ENCODE peak calls at places on chromosomes 13 and 19, in six cellular contexts. One of them, this sample, is unnamed.

GRCh38 chr13:52599037-52599852 is 43.0 kb upstream of the HNRNPA1L2 start:
- DNase-seq in head of caudate nucleus: no peak
- DNase-seq in mucosa of descending colon: no peak
- DNase-seq in kidney tubule cell: no peak
- DNase-seq in activated CD4-positive, alpha-beta T cell treated with anti-CD3 and anti-CD28 coated beads for 48 hours: no peak
- DNase-seq in GM18507: no peak
- DNase-seq in this sample: no peak

GRCh38 chr13:20570540-20570939 is 3.6 kb downstream of the IFT88 start:
- DNase-seq in head of caudate nucleus: no peak
- DNase-seq in kidney tubule cell: no peak
- DNase-seq in activated CD4-positive, alpha-beta T cell treated with anti-CD3 and anti-CD28 coated beads for 48 hours: no peak
- DNase-seq in GM18507: no peak
- DNase-seq in mucosa of descending colon: no peak
- DNase-seq in this sample: no peak

GRCh38 chr19:35247526-35248309 is 1.1 kb upstream of the LSR start:
- DNase-seq in activated CD4-positive, alpha-beta T cell treated with anti-CD3 and anti-CD28 coated beads for 48 hours: peak; percentile 68
- DNase-seq in kidney tubule cell: peak; percentile 97
- DNase-seq in mucosa of descending colon: peak; percentile 92
- DNase-seq in GM18507: no peak
- DNase-seq in head of caudate nucleus: peak; percentile 28
- DNase-seq in this sample: no peak

GRCh38 chr13:99501952-99502310 is 659 bp downstream of the TM9SF2 start:
- DNase-seq in activated CD4-positive, alpha-beta T cell treated with anti-CD3 and anti-CD28 coated beads for 48 hours: peak; percentile 30
- DNase-seq in GM18507: no peak
- DNase-seq in mucosa of descending colon: no peak
- DNase-seq in kidney tubule cell: peak; percentile 49
- DNase-seq in head of caudate nucleus: no peak
- DNase-seq in this sample: peak; percentile 12

GRCh38 chr19:47157455-47158321 is 27.1 kb downstream of the SAE1 start:
- DNase-seq in head of caudate nucleus: no peak
- DNase-seq in GM18507: no peak
- DNase-seq in mucosa of descending colon: no peak
- DNase-seq in kidney tubule cell: peak; percentile 58
- DNase-seq in activated CD4-positive, alpha-beta T cell treated with anti-CD3 and anti-CD28 coated beads for 48 hours: no peak
- DNase-seq in this sample: peak; percentile 14

GRCh38 chr19:44367024-44367423 is 10.5 kb upstream of the ZNF112 start:
- DNase-seq in kidney tubule cell: no peak
- DNase-seq in activated CD4-positive, alpha-beta T cell treated with anti-CD3 and anti-CD28 coated beads for 48 hours: no peak
- DNase-seq in head of caudate nucleus: no peak
- DNase-seq in GM18507: no peak
- DNase-seq in mucosa of descending colon: no peak
- DNase-seq in this sample: no peak

GRCh38 chr19:49591731-49592485 is 926 bp downstream of the PRR12 start:
- DNase-seq in activated CD4-positive, alpha-beta T cell treated with anti-CD3 and anti-CD28 coated beads for 48 hours: peak; percentile 71
- DNase-seq in GM18507: no peak
- DNase-seq in mucosa of descending colon: peak; percentile 81
- DNase-seq in kidney tubule cell: peak; percentile 32
- DNase-seq in head of caudate nucleus: peak; percentile 41
- DNase-seq in this sample: peak; percentile 40

GRCh38 chr13:80116107-80116506 is 224.8 kb downstream of the SPRY2 start:
- DNase-seq in kidney tubule cell: peak; percentile 6
- DNase-seq in GM18507: no peak
- DNase-seq in mucosa of descending colon: no peak
- DNase-seq in activated CD4-positive, alpha-beta T cell treated with anti-CD3 and anti-CD28 coated beads for 48 hours: no peak
- DNase-seq in head of caudate nucleus: no peak
- DNase-seq in this sample: no peak

GRCh38 chr13:90968510-90968909 is 379.0 kb upstream of the MIR17HG start:
- DNase-seq in mucosa of descending colon: no peak
- DNase-seq in activated CD4-positive, alpha-beta T cell treated with anti-CD3 and anti-CD28 coated beads for 48 hours: no peak
- DNase-seq in kidney tubule cell: peak; percentile 60
- DNase-seq in head of caudate nucleus: peak; percentile 13
- DNase-seq in GM18507: no peak
- DNase-seq in this sample: no peak

GRCh38 chr13:24097064-24097463 is 63.5 kb upstream of the SPATA13 start:
- DNase-seq in kidney tubule cell: peak; percentile 44
- DNase-seq in mucosa of descending colon: no peak
- DNase-seq in GM18507: no peak
- DNase-seq in head of caudate nucleus: peak; percentile 64
- DNase-seq in activated CD4-positive, alpha-beta T cell treated with anti-CD3 and anti-CD28 coated beads for 48 hours: peak; percentile 74
- DNase-seq in this sample: peak; percentile 76

GRCh38 chr19:44848805-44849457 is 2.8 kb downstream of the NECTIN2 start:
- DNase-seq in kidney tubule cell: no peak
- DNase-seq in head of caudate nucleus: no peak
- DNase-seq in GM18507: no peak
- DNase-seq in mucosa of descending colon: peak; percentile 55
- DNase-seq in activated CD4-positive, alpha-beta T cell treated with anti-CD3 and anti-CD28 coated beads for 48 hours: no peak
- DNase-seq in this sample: no peak

GRCh38 chr13:95641961-95642621 is 2.4 kb downstream of the DZIP1 start:
- DNase-seq in mucosa of descending colon: peak; percentile 54
- DNase-seq in kidney tubule cell: peak; percentile 56
- DNase-seq in GM18507: no peak
- DNase-seq in activated CD4-positive, alpha-beta T cell treated with anti-CD3 and anti-CD28 coated beads for 48 hours: peak; percentile 26
- DNase-seq in head of caudate nucleus: peak; percentile 37
- DNase-seq in this sample: no peak

GRCh38 chr13:110907951-110908898 is 6.6 kb downstream of the ANKRD10 start:
- DNase-seq in GM18507: no peak
- DNase-seq in head of caudate nucleus: no peak
- DNase-seq in kidney tubule cell: peak; percentile 94
- DNase-seq in activated CD4-positive, alpha-beta T cell treated with anti-CD3 and anti-CD28 coated beads for 48 hours: peak; percentile 24
- DNase-seq in mucosa of descending colon: no peak
- DNase-seq in this sample: no peak

GRCh38 chr13:34172048-34172447 is 354.1 kb downstream of the RFC3 start:
- DNase-seq in GM18507: no peak
- DNase-seq in mucosa of descending colon: no peak
- DNase-seq in head of caudate nucleus: no peak
- DNase-seq in kidney tubule cell: peak; percentile 17
- DNase-seq in activated CD4-positive, alpha-beta T cell treated with anti-CD3 and anti-CD28 coated beads for 48 hours: no peak
- DNase-seq in this sample: no peak

GRCh38 chr19:40365010-40365409 is 16.5 kb downstream of the PLD3 start:
- DNase-seq in kidney tubule cell: no peak
- DNase-seq in head of caudate nucleus: no peak
- DNase-seq in activated CD4-positive, alpha-beta T cell treated with anti-CD3 and anti-CD28 coated beads for 48 hours: no peak
- DNase-seq in mucosa of descending colon: no peak
- DNase-seq in GM18507: no peak
- DNase-seq in this sample: no peak

GRCh38 chr13:20295956-20296355 is 63.8 kb upstream of the GJB6 start:
- DNase-seq in mucosa of descending colon: no peak
- DNase-seq in activated CD4-positive, alpha-beta T cell treated with anti-CD3 and anti-CD28 coated beads for 48 hours: no peak
- DNase-seq in head of caudate nucleus: no peak
- DNase-seq in kidney tubule cell: no peak
- DNase-seq in GM18507: no peak
- DNase-seq in this sample: no peak

GRCh38 chr13:29362849-29363604 is 232.5 kb downstream of the SLC7A1 start:
- DNase-seq in head of caudate nucleus: peak; percentile 48
- DNase-seq in activated CD4-positive, alpha-beta T cell treated with anti-CD3 and anti-CD28 coated beads for 48 hours: peak; percentile 45
- DNase-seq in kidney tubule cell: peak; percentile 44
- DNase-seq in mucosa of descending colon: no peak
- DNase-seq in GM18507: peak; percentile 36
- DNase-seq in this sample: peak; percentile 14

GRCh38 chr13:101511766-101512165 is 59.3 kb downstream of the ITGBL1 start:
- DNase-seq in activated CD4-positive, alpha-beta T cell treated with anti-CD3 and anti-CD28 coated beads for 48 hours: no peak
- DNase-seq in GM18507: no peak
- DNase-seq in head of caudate nucleus: no peak
- DNase-seq in mucosa of descending colon: no peak
- DNase-seq in kidney tubule cell: no peak
- DNase-seq in this sample: no peak

GRCh38 chr13:39322836-39323585 is 280.0 kb downstream of the LHFPL6 start:
- DNase-seq in kidney tubule cell: no peak
- DNase-seq in head of caudate nucleus: no peak
- DNase-seq in mucosa of descending colon: no peak
- DNase-seq in activated CD4-positive, alpha-beta T cell treated with anti-CD3 and anti-CD28 coated beads for 48 hours: no peak
- DNase-seq in GM18507: no peak
- DNase-seq in this sample: no peak

GRCh38 chr13:113564331-113565023 is 20.1 kb upstream of the TFDP1 start:
- DNase-seq in activated CD4-positive, alpha-beta T cell treated with anti-CD3 and anti-CD28 coated beads for 48 hours: no peak
- DNase-seq in mucosa of descending colon: no peak
- DNase-seq in GM18507: no peak
- DNase-seq in kidney tubule cell: no peak
- DNase-seq in head of caudate nucleus: no peak
- DNase-seq in this sample: no peak

GRCh38 chr13:113860051-113860471 is 3.8 kb downstream of the GAS6 start:
- DNase-seq in kidney tubule cell: no peak
- DNase-seq in head of caudate nucleus: no peak
- DNase-seq in mucosa of descending colon: peak; percentile 80
- DNase-seq in GM18507: no peak
- DNase-seq in activated CD4-positive, alpha-beta T cell treated with anti-CD3 and anti-CD28 coated beads for 48 hours: no peak
- DNase-seq in this sample: no peak

GRCh38 chr13:48646791-48647190 is 6.9 kb upstream of the CYSLTR2 start:
- DNase-seq in kidney tubule cell: no peak
- DNase-seq in GM18507: no peak
- DNase-seq in mucosa of descending colon: no peak
- DNase-seq in head of caudate nucleus: no peak
- DNase-seq in activated CD4-positive, alpha-beta T cell treated with anti-CD3 and anti-CD28 coated beads for 48 hours: no peak
- DNase-seq in this sample: no peak

GRCh38 chr19:50896591-50897190 is 14.5 kb downstream of the KLK4 start:
- DNase-seq in GM18507: peak; percentile 62
- DNase-seq in activated CD4-positive, alpha-beta T cell treated with anti-CD3 and anti-CD28 coated beads for 48 hours: peak; percentile 54
- DNase-seq in kidney tubule cell: peak; percentile 97
- DNase-seq in mucosa of descending colon: no peak
- DNase-seq in head of caudate nucleus: no peak
- DNase-seq in this sample: peak; percentile 41

GRCh38 chr13:29582171-29582570 is 13.3 kb downstream of the SLC7A1 start:
- DNase-seq in mucosa of descending colon: peak; percentile 86
- DNase-seq in kidney tubule cell: no peak
- DNase-seq in activated CD4-positive, alpha-beta T cell treated with anti-CD3 and anti-CD28 coated beads for 48 hours: no peak
- DNase-seq in GM18507: no peak
- DNase-seq in head of caudate nucleus: no peak
- DNase-seq in this sample: no peak

GRCh38 chr19:926595-927043 is 784 bp downstream of the ARID3A start:
- DNase-seq in head of caudate nucleus: no peak
- DNase-seq in mucosa of descending colon: no peak
- DNase-seq in GM18507: no peak
- DNase-seq in kidney tubule cell: peak; percentile 29
- DNase-seq in activated CD4-positive, alpha-beta T cell treated with anti-CD3 and anti-CD28 coated beads for 48 hours: peak; percentile 78
- DNase-seq in this sample: peak; percentile 42

GRCh38 chr13:78137404-78138142 is 218.9 kb upstream of the EDNRB start:
- DNase-seq in head of caudate nucleus: no peak
- DNase-seq in kidney tubule cell: peak; percentile 75
- DNase-seq in activated CD4-positive, alpha-beta T cell treated with anti-CD3 and anti-CD28 coated beads for 48 hours: no peak
- DNase-seq in mucosa of descending colon: no peak
- DNase-seq in GM18507: no peak
- DNase-seq in this sample: no peak

GRCh38 chr13:21800847-21801616 is 130.2 kb downstream of the FGF9 start:
- DNase-seq in head of caudate nucleus: no peak
- DNase-seq in kidney tubule cell: peak; percentile 79
- DNase-seq in mucosa of descending colon: no peak
- DNase-seq in GM18507: no peak
- DNase-seq in activated CD4-positive, alpha-beta T cell treated with anti-CD3 and anti-CD28 coated beads for 48 hours: no peak
- DNase-seq in this sample: no peak

GRCh38 chr19:7902796-7903243 is 857 bp upstream of the MAP2K7 start:
- DNase-seq in GM18507: no peak
- DNase-seq in head of caudate nucleus: no peak
- DNase-seq in activated CD4-positive, alpha-beta T cell treated with anti-CD3 and anti-CD28 coated beads for 48 hours: no peak
- DNase-seq in kidney tubule cell: no peak
- DNase-seq in mucosa of descending colon: no peak
- DNase-seq in this sample: no peak

GRCh38 chr19:3644351-3645066 is 17.9 kb upstream of the CACTIN start:
- DNase-seq in GM18507: no peak
- DNase-seq in head of caudate nucleus: peak; percentile 88
- DNase-seq in mucosa of descending colon: no peak
- DNase-seq in kidney tubule cell: no peak
- DNase-seq in activated CD4-positive, alpha-beta T cell treated with anti-CD3 and anti-CD28 coated beads for 48 hours: no peak
- DNase-seq in this sample: no peak

GRCh38 chr13:48151766-48152165 is 56.9 kb upstream of the MED4 start:
- DNase-seq in head of caudate nucleus: no peak
- DNase-seq in activated CD4-positive, alpha-beta T cell treated with anti-CD3 and anti-CD28 coated beads for 48 hours: no peak
- DNase-seq in kidney tubule cell: peak; percentile 85
- DNase-seq in GM18507: no peak
- DNase-seq in mucosa of descending colon: no peak
- DNase-seq in this sample: no peak

GRCh38 chr19:8388612-8388958 is 1.6 kb upstream of the RAB11B start:
- DNase-seq in activated CD4-positive, alpha-beta T cell treated with anti-CD3 and anti-CD28 coated beads for 48 hours: no peak
- DNase-seq in head of caudate nucleus: no peak
- DNase-seq in GM18507: no peak
- DNase-seq in kidney tubule cell: no peak
- DNase-seq in mucosa of descending colon: peak; percentile 2
- DNase-seq in this sample: no peak

GRCh38 chr13:100100115-100100879 is 11.4 kb downstream of the PCCA start:
- DNase-seq in mucosa of descending colon: no peak
- DNase-seq in GM18507: no peak
- DNase-seq in head of caudate nucleus: no peak
- DNase-seq in activated CD4-positive, alpha-beta T cell treated with anti-CD3 and anti-CD28 coated beads for 48 hours: no peak
- DNase-seq in kidney tubule cell: peak; percentile 95
- DNase-seq in this sample: no peak

GRCh38 chr13:108830916-108831315 is 201.5 kb downstream of the MYO16 start:
- DNase-seq in activated CD4-positive, alpha-beta T cell treated with anti-CD3 and anti-CD28 coated beads for 48 hours: no peak
- DNase-seq in head of caudate nucleus: no peak
- DNase-seq in mucosa of descending colon: no peak
- DNase-seq in kidney tubule cell: no peak
- DNase-seq in GM18507: no peak
- DNase-seq in this sample: no peak

GRCh38 chr13:70622785-70623184 is 514.5 kb upstream of the KLHL1 start:
- DNase-seq in GM18507: no peak
- DNase-seq in kidney tubule cell: no peak
- DNase-seq in head of caudate nucleus: no peak
- DNase-seq in mucosa of descending colon: no peak
- DNase-seq in activated CD4-positive, alpha-beta T cell treated with anti-CD3 and anti-CD28 coated beads for 48 hours: no peak
- DNase-seq in this sample: no peak